ENCODE peak calls at places on chromosomes 1 and 21, in four cellular contexts. O, L, D and S are unnamed samples. For H3K36me3, the result is how much of the 10 kb centered on the place peaks cover.

GRCh38 chr1:20137604-20138003 is 1.5 kb upstream of the PLA2G2F start:
- DNase-seq in O (no peak), L (no peak), D (no peak), S (no peak)

GRCh38 chr21:29219165-29219770 is 79.5 kb upstream of the BACH1 start:
- DNase-seq in O (no peak), L (peak), D (no peak), S (peak)

GRCh38 chr1:26094677-26095383 is 16.8 kb upstream of the PDIK1L start:
- DNase-seq in O (peak), L (no peak), D (peak), S (peak)

GRCh38 chr21:29805110-29805509 is 134.7 kb downstream of the GRIK1 start:
- DNase-seq in O (peak), L (no peak), D (no peak), S (no peak)

GRCh38 chr1:32215629-32216505 is 6.3 kb downstream of the TMEM234 start:
- DNase-seq in O (peak), L (peak), D (peak), S (peak)

GRCh38 chr1:156889802-156890585 is 3.5 kb upstream of the PEAR1 start:
- DNase-seq in O (peak), L (peak), D (peak), S (peak)

GRCh38 chr1:206502813-206503212 is 4.5 kb upstream of the RASSF5 start:
- DNase-seq in O (no peak), L (peak), D (no peak), S (peak)

GRCh38 chr21:35198004-35198403 is 148.9 kb upstream of the RUNX1 start:
- DNase-seq in O (peak), L (peak), D (no peak), S (peak)

GRCh38 chr1:65068202-65069011 is 79.6 kb upstream of the AK4 start:
- DNase-seq in O (peak), L (peak), D (no peak), S (peak)
- H3K23ac ChIP-seq in O (no peak), L (peak), D (no peak), S (no peak)

DNA sequence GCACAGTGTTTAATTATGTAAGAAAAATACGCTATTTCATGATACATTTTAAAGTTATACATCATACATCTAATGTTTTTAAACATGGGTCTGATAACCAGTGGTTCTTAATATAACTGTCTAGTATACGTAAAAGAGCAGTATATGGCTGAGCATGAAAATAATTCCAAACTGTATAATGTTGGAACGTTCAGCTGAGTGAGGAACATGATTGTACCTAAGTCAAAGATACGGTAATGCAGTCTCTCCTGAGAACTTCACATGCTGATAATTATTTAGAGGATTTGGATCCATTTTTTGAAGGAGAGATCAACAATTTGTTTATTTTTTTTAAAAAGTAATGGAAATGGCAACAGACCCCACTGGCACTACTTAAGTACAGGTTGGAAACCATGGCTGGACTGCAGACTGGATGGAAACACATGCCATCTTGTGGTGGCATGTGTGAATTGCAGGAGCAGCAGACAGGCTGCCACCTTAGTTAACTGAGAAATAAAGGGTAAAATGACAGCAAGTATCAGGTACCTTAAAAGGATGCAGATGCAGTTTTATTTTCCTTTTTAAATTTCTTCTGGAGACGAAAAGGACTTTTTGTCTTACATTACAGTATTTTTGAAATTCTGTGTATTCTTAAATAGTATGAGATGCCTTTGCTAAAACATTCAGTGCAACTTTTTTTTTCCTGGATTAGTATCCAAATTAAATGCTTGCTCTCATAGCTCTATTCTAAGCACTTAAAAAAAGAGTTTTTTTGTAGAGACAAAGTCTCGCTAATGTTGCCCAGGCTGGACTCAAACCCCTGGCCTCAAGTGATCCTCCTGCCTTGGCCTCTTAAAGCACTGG is 73.8 kb downstream of the MTR start:
- DNase-seq in O (peak), L (peak), D (no peak), S (peak)
- H3K36me3 ChIP-seq in O (under half), L (under half), D (under half), S (half or more)

DNA sequence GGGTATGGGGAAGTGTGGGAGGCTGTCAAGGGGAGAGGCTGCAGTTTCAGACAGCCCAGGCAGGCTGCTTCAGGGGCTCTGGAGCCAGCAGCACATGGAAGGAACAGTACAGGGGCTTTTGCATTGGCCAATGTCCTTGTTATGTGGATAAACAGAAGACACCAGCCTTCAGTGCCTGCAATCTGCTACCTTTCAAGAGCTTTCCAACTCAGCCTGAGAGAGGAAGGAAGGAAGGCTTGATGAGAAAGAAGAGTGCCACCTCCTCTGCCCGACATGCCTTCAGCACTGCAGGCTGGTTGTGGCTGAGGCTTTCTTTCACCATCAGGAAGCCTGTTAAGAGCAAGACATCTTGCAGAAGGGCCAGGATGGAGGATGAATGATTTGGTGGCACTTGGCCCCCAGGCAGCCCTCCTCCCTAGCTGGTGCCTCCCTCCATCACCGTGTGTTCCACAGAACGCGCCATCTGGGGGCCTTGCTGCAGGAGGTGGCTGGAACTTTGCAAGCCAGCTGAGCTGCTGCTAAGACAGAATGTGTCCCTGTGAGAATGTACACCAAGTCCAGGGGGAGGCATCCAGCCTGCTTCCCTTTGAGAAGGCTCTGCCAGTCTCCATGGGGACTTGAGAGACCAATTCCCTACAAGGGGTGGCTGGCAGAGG is 372.4 kb upstream of the PROX1 start:
- DNase-seq in O (no peak), L (no peak), D (no peak), S (no peak)
- H3K18ac ChIP-seq in O (no peak), L (no peak), D (no peak), S (no peak)

GRCh38 chr1:225822655-225823403 is 12.9 kb downstream of the EPHX1 start:
- DNase-seq in O (no peak), L (no peak), D (no peak), S (no peak)
- H3K23ac ChIP-seq in O (no peak), L (no peak), D (no peak), S (no peak)

DNA sequence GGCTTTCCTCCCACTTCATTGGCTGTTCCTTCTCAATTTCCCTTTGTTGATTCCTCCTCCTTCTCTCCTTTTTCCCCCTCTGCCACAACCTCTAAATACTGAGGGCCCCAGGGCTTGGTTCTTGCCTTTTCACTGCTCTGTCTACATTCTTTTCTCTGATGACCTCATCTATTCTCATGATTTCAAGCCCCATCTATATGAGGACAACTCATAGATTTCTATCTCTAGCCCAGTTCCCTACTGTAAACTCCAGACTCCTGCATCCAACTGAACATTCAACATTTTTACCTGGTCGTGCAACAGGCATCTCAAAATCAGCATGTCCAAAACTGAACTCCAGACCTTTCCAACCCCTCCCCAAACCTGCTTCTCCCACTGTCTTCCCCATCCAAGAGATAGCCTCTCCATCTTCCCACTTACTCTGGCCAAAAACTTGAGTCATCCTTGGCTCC is 11.5 kb upstream of the SLC9A1 start:
- DNase-seq in O (peak), L (peak), D (no peak), S (peak)
- H3K36me3 ChIP-seq in O (under half), L (under half), D (under half), S (under half)

DNA sequence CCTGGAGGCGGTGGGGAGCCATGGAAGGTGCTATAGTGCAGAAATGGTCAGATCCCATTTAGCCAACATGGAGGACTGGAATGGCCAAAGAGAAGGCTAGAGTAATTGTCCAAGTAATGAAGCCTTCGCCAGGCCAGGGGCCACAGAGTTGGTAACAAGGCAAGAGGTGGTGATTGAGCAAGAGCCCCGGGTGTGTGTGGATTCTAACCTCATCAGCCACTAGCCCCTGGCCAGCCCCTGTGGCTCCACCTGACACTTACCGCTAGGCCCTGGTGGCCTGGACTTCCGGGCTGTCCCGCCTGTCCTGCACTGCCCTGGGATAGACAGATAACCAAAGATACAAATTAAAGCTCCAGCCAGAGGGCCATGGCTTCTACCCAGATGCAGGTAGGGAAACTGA is 9.9 kb downstream of the COL9A2 start:
- DNase-seq in O (no peak), L (no peak), D (no peak), S (no peak)
- H3K18ac ChIP-seq in O (no peak), L (no peak), D (no peak), S (no peak)

GRCh38 chr1:1043411-1043810 is 23.5 kb downstream of the AGRN start:
- DNase-seq in O (no peak), L (no peak), D (no peak), S (no peak)
- H3K23ac ChIP-seq in O (no peak), L (no peak), D (no peak), S (no peak)